ENCODE peak calls at places on chromosomes 3 and 15, in six cellular contexts. N, L, U, Z, C and Y are unnamed samples.

GRCh38 chr3:172106989-172107388 is 67.6 kb downstream of the FNDC3B start:
- DNase-seq in N (peak; percentile 55), L (no peak), U (peak; percentile 90), Z (no peak), C (peak; percentile 34), Y (peak; percentile 72)

GRCh38 chr3:100120022-100120421 is 5.7 kb upstream of the FILIP1L start:
- DNase-seq in N (no peak), L (no peak), U (no peak), Z (no peak), C (no peak), Y (no peak)

GRCh38 chr3:45398167-45398566 is 9.8 kb downstream of the LARS2 start:
- DNase-seq in N (no peak), L (no peak), U (no peak), Z (no peak), C (no peak), Y (no peak)

GRCh38 chr15:48360841-48361240 is 29.6 kb downstream of the DUT start:
- DNase-seq in N (no peak), L (no peak), U (no peak), Z (peak; percentile 89), C (no peak), Y (no peak)

GRCh38 chr3:14537590-14538450 is 2.3 kb downstream of the GRIP2 start:
- DNase-seq in N (no peak), L (peak; percentile 60), U (no peak), Z (peak; percentile 17), C (no peak), Y (no peak)

GRCh38 chr3:138678086-138678485 is 69.5 kb downstream of the FAIM start:
- DNase-seq in N (no peak), L (no peak), U (no peak), Z (no peak), C (no peak), Y (no peak)

GRCh38 chr3:129015388-129016105 is 14.4 kb downstream of the EFCC1 start:
- DNase-seq in N (no peak), L (no peak), U (no peak), Z (no peak), C (peak; percentile 31), Y (no peak)

GRCh38 chr3:40308725-40309438 is 625 bp upstream of the EIF1B start:
- DNase-seq in N (no peak), L (no peak), U (no peak), Z (no peak), C (no peak), Y (no peak)

GRCh38 chr3:39104961-39105686 is 2.3 kb downstream of the GORASP1 start:
- DNase-seq in N (no peak), L (no peak), U (no peak), Z (no peak), C (no peak), Y (no peak)

GRCh38 chr3:192514754-192515660 is 212.3 kb downstream of the FGF12 start:
- DNase-seq in N (peak; percentile 14), L (peak; percentile 79), U (no peak), Z (no peak), C (no peak), Y (peak; percentile 62)

GRCh38 chr15:98286831-98287230 is 326.3 kb downstream of the ARRDC4 start:
- DNase-seq in N (no peak), L (no peak), U (no peak), Z (no peak), C (no peak), Y (no peak)

GRCh38 chr3:64238971-64239667 is 13.9 kb upstream of the PRICKLE2 start:
- DNase-seq in N (peak; percentile 66), L (peak; percentile 82), U (no peak), Z (peak; percentile 97), C (no peak), Y (peak; percentile 69)

GRCh38 chr3:81602781-81603180 is 158.7 kb downstream of the GBE1 start:
- DNase-seq in N (no peak), L (no peak), U (no peak), Z (peak; percentile 52), C (no peak), Y (no peak)

GRCh38 chr3:71984843-71985594 is 200.1 kb upstream of the PROK2 start:
- DNase-seq in N (no peak), L (no peak), U (no peak), Z (no peak), C (no peak), Y (no peak)

GRCh38 chr3:69864751-69865150 is 125.5 kb downstream of the MITF start:
- DNase-seq in N (no peak), L (no peak), U (no peak), Z (no peak), C (no peak), Y (no peak)

GRCh38 chr3:194296832-194297666 is 54.1 kb downstream of the CPN2 start:
- DNase-seq in N (no peak), L (peak; percentile 89), U (no peak), Z (no peak), C (no peak), Y (peak; percentile 79)

GRCh38 chr15:39687965-39688364 is 94.7 kb downstream of the FSIP1 start:
- DNase-seq in N (no peak), L (no peak), U (no peak), Z (no peak), C (no peak), Y (no peak)

GRCh38 chr15:38195191-38195901 is 57.3 kb upstream of the SPRED1 start:
- DNase-seq in N (no peak), L (no peak), U (no peak), Z (no peak), C (no peak), Y (no peak)

GRCh38 chr15:92822216-92823144 is 77.6 kb upstream of the CHD2 start:
- DNase-seq in N (no peak), L (no peak), U (no peak), Z (no peak), C (no peak), Y (no peak)

GRCh38 chr3:134328147-134328591 is 46.1 kb downstream of the AMOTL2 start:
- DNase-seq in N (no peak), L (no peak), U (peak; percentile 22), Z (peak; percentile 94), C (no peak), Y (no peak)

GRCh38 chr3:47283193-47283537 is 421 bp downstream of the KLHL18 start:
- DNase-seq in N (no peak), L (no peak), U (no peak), Z (peak; percentile 24), C (no peak), Y (no peak)

GRCh38 chr3:50370594-50370993 is 11.3 kb upstream of the TMEM115 start:
- DNase-seq in N (no peak), L (no peak), U (no peak), Z (no peak), C (no peak), Y (no peak)

GRCh38 chr3:100107227-100107626 is 7.1 kb downstream of the FILIP1L start:
- DNase-seq in N (no peak), L (no peak), U (no peak), Z (peak; percentile 21), C (no peak), Y (no peak)

GRCh38 chr3:10285742-10286524 is 6.8 kb downstream of the GHRL start:
- DNase-seq in N (no peak), L (no peak), U (no peak), Z (no peak), C (no peak), Y (no peak)